ENCODE peak calls at places on chromosomes 5 and 9, in six cellular contexts. N, X, I, F, L and Q are unnamed samples.

GRCh38 chr9:76415731-76416130 is 21.5 kb upstream of the RFK start:
- DNase-seq in N (no peak), X (no peak), I (no peak), F (no peak), L (no peak), Q (no peak)

GRCh38 chr5:169442354-169443248 is 141.0 kb upstream of the SPDL1 start:
- DNase-seq in N (no peak), X (no peak), I (no peak), F (no peak), L (no peak), Q (no peak)

GRCh38 chr9:4553951-4554381 is 63.7 kb downstream of the SLC1A1 start:
- DNase-seq in N (no peak), X (no peak), I (no peak), F (no peak), L (peak; percentile 57), Q (no peak)

GRCh38 chr5:159905496-159905895 is 10.8 kb upstream of the ADRA1B start:
- DNase-seq in N (no peak), X (peak; percentile 39), I (no peak), F (no peak), L (peak; percentile 86), Q (no peak)

GRCh38 chr9:129894106-129894823 is 59.0 kb downstream of the USP20 start:
- DNase-seq in N (no peak), X (no peak), I (no peak), F (no peak), L (no peak), Q (no peak)

GRCh38 chr5:170470275-170470674 is 33.5 kb upstream of the KCNIP1 start:
- DNase-seq in N (no peak), X (no peak), I (no peak), F (no peak), L (no peak), Q (no peak)

GRCh38 chr5:154165886-154166285 is 24.6 kb upstream of the GALNT10 start:
- DNase-seq in N (no peak), X (no peak), I (no peak), F (no peak), L (no peak), Q (peak; percentile 19)

GRCh38 chr5:80516826-80517225 is 28.9 kb downstream of the FAM151B start:
- DNase-seq in N (no peak), X (peak; percentile 46), I (no peak), F (no peak), L (peak; percentile 94), Q (no peak)

GRCh38 chr5:142095651-142096330 is 12.8 kb upstream of the NDFIP1 start:
- DNase-seq in N (no peak), X (no peak), I (no peak), F (no peak), L (no peak), Q (no peak)

GRCh38 chr5:143404416-143405062 is 1.1 kb upstream of the NR3C1 start:
- DNase-seq in N (peak; percentile 74), X (peak; percentile 81), I (peak; percentile 55), F (peak; percentile 32), L (peak; percentile 93), Q (peak; percentile 62)

GRCh38 chr9:33466565-33467495 is 6.9 kb downstream of the NOL6 start:
- DNase-seq in N (peak; percentile 77), X (no peak), I (peak; percentile 23), F (peak; percentile 89), L (peak; percentile 24), Q (no peak)

GRCh38 chr9:33132249-33132772 is 34.8 kb downstream of the B4GALT1 start:
- DNase-seq in N (no peak), X (peak; percentile 38), I (no peak), F (no peak), L (peak; percentile 90), Q (no peak)

GRCh38 chr5:155514105-155514563 is 500.6 kb downstream of the KIF4B start:
- DNase-seq in N (no peak), X (no peak), I (no peak), F (no peak), L (no peak), Q (no peak)

GRCh38 chr9:122144836-122145235 is 14.7 kb downstream of the NDUFA8 start:
- DNase-seq in N (no peak), X (no peak), I (no peak), F (no peak), L (no peak), Q (no peak)

GRCh38 chr5:135456238-135457099 is 4.3 kb upstream of the TIFAB start:
- DNase-seq in N (peak; percentile 87), X (no peak), I (no peak), F (no peak), L (peak; percentile 88), Q (no peak)

GRCh38 chr9:17936365-17936764 is 357.5 kb downstream of the SH3GL2 start:
- DNase-seq in N (no peak), X (no peak), I (no peak), F (no peak), L (no peak), Q (no peak)

GRCh38 chr9:3732077-3733038 is 206.6 kb upstream of the RFX3 start:
- DNase-seq in N (peak; percentile 56), X (peak; percentile 76), I (peak; percentile 92), F (peak; percentile 24), L (peak; percentile 90), Q (peak; percentile 87)

GRCh38 chr5:181220178-181220515 is 2.9 kb upstream of the TRIM41 start:
- DNase-seq in N (no peak), X (no peak), I (no peak), F (no peak), L (no peak), Q (no peak)